ENCODE peak calls at places on chromosome 15, in four cellular contexts. Y is adrenal gland, P is A549, L is H1. R is an unnamed sample. For H3K4me1, the result is how much of the 10 kb centered on the place peaks cover.

GRCh38 chr15:44861917-44862316 is 94.6 kb upstream of the TERB2 start:
- DNase-seq in Y (no peak), P (no peak), L (no peak), R (no peak)

GRCh38 chr15:75785771-75786563 is 57.3 kb upstream of the UBE2Q2 start:
- DNase-seq in Y (no peak), P (peak), L (peak), R (no peak)

GRCh38 chr15:64895285-64896065 is 16.2 kb upstream of the ANKDD1A start:
- DNase-seq in Y (peak), P (no peak), L (no peak), R (no peak)

GRCh38 chr15:70198441-70199123 is 100.9 kb upstream of the TLE3 start:
- DNase-seq in Y (no peak), P (no peak), L (no peak), R (peak)

GRCh38 chr15:84747423-84748273 is 744 bp upstream of the ZNF592 start:
- DNase-seq in Y (peak), P (peak), L (peak), R (peak)

GRCh38 chr15:44243146-44243545 is 45.4 kb upstream of the GOLM2 start:
- DNase-seq in Y (no peak), P (no peak), L (no peak), R (no peak)

GRCh38 chr15:55555089-55555488 is 33.1 kb downstream of the PYGO1 start:
- DNase-seq in Y (no peak), P (peak), L (no peak), R (no peak)

GRCh38 chr15:55744026-55744655 is 1.2 kb upstream of the PRTG start:
- DNase-seq in Y (no peak), P (no peak), L (no peak), R (peak)

DNA sequence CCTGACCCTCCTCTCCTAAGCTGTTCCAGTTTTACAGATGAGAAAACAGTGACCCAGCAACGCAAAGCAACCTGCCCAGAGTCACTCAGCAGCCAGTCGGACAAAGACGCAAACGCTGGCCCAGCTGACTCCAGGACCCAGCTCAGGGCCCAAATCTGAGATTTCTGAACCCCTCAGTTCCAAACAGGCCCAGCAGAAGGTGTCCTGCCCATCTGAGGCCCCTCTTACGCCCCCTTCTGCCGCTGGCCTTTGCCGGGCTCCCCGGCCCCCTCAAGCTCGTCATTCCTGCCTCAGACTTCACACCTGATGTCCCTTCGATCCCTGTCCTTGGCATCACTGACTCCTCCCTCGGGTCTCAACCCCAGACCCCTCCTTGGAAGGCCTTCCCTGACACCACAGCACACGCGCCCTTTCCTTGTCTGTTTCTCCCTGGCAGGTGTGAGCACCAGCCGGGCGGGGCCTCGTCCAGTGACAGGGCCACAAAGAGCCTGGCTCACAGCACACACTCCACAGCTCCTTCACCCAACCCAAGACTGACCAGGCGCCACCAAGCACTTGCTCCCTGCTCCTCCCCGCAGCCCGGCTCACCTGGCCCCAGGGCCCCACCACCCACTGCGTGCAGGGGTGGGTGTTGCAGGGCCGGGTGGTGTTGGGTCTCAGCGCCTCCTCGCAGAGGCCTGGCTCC is 48.0 kb downstream of the ADAMTS7 start:
- DNase-seq in Y (no peak), P (no peak), L (peak), R (no peak)
- H3K4me1 ChIP-seq in Y (under half), P (under half), L (under half), R (under half)

DNA sequence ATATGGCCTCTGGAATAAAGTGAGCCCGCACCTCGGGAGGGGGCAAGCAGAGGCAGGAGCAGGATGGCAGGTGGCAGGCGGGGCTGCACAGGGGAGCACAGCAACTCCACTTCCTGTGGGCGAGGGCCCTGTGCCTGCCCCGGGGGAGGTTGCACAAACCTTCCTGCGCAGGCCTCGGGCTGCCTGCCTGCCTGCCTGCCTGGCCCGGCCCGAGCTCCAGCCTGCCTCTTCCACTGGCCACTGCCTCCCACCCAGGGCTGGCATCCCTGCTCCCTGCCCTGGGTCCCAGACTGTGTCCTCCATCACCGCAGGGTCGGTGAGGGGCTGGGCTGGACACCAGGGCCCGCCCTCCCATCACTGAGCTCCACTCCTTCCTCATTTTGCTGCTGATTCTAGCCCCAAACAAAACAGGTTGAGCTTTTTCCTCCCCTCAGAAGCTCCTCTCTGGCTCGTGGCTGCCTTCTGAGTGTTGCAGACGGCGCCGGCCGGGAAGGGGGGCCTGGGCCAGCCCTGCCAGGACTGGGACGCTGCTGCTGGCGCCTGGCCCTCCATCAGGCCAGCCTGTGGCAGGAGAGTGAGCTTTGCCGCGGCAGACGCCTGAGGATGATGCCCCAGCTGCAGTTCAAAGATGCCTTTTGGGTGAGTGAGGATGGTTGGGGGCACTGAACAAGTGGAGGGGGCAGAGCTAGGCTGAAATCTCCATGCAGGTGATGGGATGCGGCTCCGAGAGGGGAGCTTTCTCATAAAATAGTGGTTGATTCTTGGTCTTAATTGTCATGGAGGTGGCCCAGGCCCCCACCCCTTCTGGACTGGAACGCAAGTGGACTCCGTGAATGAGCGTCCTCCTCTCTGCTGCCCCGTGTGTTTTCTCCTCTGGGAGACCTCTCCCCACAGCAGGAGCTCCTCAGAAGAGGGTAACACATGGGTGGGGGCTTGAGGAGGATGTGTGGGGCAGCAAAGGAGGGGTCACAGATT is at the start of gene PSTPIP1:
- DNase-seq in Y (peak), P (no peak), L (no peak), R (no peak)
- TF ChIP-seq POLR2A in Y (no peak), P (no peak), L (no peak), R (no peak)

GRCh38 chr15:41566121-41566885 is 7.3 kb downstream of the TYRO3 start:
- DNase-seq in Y (no peak), P (no peak), L (no peak), R (no peak)
- H3K4me1 ChIP-seq in Y (under half), P (under half), L (half or more), R (under half)

DNA sequence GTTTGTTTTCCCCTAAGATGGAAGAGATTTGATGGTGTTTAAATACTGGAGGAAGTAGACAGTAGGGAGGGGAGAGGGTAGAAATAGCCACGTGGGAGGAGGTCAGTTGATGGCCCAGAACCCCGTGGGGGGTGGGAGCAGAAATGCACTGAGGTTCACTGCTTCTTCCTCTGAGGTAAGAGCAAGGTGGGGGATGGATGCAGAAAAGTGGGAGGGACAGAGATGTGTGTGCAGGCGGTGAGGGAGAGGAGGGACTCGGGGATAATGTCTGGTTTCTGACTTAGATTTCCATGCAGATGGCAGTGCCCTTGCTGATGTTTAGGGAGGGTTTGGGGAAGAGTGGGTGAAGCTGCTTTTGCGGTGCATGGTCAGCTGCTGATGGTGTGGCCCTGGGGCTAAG is 102.9 kb downstream of the ARNT2 start:
- DNase-seq in Y (no peak), P (no peak), L (peak), R (no peak)
- TF ChIP-seq POLR2A in Y (no peak), P (no peak), L (no peak), R (no peak)

DNA sequence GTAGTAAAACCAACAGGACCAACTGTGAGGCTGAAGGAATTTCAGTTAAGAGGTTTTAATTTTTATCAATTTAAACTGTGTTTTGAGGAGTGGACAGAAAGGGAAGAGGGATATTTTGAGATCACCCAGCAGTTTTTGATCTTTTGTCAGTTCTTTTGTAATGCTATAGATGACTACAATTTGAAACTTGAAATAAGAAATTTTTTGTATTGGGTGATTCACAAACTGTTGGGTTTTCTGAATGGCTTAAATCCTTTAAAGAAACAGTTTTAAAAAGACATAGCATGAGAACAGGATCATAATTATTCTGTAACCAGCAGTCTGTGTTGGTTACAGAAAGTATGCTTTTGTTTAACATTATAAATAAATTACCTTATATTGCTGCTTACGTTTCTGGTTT is 67.4 kb downstream of the TCF12 start:
- DNase-seq in Y (no peak), P (no peak), L (no peak), R (no peak)
- H3K4me1 ChIP-seq in Y (under half), P (half or more), L (under half), R (under half)

DNA sequence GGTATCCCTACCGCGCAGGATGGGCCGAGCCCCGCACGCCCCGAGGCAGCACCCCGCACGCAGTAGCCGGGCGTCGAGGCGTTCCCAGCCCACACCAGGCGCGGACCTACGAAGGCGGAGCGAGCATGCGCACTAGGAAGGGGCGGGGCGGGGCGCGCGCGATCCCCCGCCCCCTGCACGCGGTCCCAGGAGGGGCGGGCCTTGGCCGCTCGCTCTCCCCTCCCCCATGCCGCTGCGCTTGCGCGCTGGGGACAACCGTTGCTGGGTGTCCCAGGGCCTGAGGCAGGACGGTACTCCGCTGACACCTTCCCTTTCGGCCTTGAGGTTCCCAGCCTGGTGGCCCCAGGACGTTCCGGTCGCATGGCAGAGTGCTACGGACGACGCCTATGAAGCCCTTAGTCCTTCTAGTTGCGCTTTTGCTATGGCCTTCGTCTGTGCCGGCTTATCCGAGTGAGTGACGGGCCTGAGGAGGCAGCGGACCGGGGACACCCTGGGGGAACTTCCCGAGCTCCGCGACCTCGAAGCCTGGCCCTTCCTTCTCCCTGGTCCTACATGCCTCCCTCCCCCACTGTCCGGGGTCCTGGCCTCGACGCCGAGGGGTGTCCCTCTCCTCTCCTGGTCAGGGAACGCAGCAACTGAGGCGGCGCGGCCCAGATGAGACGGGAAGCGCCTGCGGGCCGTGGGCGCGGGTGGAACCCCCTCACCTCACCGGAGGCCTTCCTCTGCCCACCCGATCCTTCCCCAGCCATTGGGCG is at the start of gene SPESP1:
- DNase-seq in Y (peak), P (no peak), L (no peak), R (peak)
- TF ChIP-seq POLR2A in Y (no peak), P (no peak), L (no peak), R (no peak)

DNA sequence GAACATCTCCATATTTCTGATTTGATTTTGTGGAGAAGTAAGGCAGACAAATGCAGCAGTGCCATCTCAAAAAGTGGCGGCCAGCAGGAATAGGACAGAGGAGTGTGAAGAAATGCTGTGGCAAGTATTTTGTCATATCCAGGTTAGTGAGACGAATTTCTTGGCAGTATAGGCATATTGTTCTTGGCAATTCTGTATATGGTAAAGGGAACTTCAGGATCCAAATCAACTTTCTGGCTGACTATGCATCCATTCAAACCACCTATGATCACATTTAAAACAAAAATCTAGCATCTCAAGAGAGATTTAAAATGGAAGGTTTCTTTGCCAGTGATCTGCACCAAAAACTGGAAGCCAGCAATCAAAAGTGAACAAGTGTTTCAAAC is 228.0 kb downstream of the DTWD1 start:
- DNase-seq in Y (no peak), P (no peak), L (no peak), R (no peak)
- H3K4me1 ChIP-seq in Y (under half), P (under half), L (under half), R (under half)

GRCh38 chr15:89806217-89806564 is 8.5 kb downstream of the ANPEP start:
- DNase-seq in Y (no peak), P (no peak), L (no peak), R (no peak)

GRCh38 chr15:89802986-89803820 is 11.4 kb downstream of the ANPEP start:
- DNase-seq in Y (no peak), P (no peak), L (no peak), R (no peak)

GRCh38 chr15:89805241-89806216 is 9.1 kb downstream of the ANPEP start:
- DNase-seq in Y (no peak), P (no peak), L (no peak), R (no peak)

GRCh38 chr15:89802231-89802928 is 12.3 kb downstream of the ANPEP start:
- DNase-seq in Y (no peak), P (no peak), L (no peak), R (no peak)

DNA sequence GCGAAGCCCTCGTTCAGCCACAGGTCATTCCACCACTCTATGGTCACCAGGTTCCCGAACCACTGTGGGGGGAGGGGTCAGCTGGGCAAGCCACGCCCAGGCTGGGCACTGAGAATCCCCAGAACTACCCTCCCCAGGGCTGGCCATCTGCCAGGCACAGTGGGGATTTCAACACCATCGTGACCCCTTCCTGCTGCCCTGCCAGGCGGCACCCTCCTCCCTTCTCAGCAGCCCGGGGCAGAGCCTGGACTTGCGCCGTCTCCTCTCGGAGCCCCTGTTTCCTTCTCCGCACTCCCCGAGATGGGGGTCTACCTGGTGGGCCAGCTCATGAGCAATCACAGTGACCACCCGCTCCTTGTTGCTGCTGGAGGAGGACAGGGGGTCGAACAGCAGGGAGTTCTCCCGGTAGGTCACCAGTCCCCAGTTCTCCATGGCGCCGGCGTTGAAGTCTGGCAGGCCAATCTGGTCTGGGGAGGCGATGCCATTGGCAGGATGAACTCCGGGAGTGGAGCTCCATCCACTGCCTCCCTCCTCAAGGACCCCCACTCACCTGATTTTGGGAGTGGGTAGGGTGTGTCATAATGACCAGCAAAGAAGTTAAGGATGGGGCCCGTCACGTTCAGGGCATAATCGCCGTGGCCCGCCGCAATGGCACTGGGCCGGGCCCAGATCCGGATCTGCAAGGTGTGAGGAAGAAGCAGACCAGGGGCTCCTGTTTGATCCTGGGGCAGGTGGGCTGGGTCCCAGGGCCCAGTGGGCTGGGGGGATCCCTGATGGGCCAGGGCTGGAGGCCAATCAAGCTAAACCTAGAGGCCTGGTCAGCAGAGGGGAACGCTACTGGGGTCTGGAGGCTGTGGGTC is 10.5 kb downstream of the ANPEP start:
- DNase-seq in Y (no peak), P (no peak), L (no peak), R (no peak)
- TF ChIP-seq POLR2A in Y (no peak), P (no peak), L (no peak), R (no peak)

GRCh38 chr15:67133026-67133425 is 67.6 kb downstream of the SMAD3 start:
- DNase-seq in Y (no peak), P (no peak), L (no peak), R (no peak)
- H3K4me1 ChIP-seq in Y (under half), P (half or more), L (under half), R (half or more)